ENCODE peak calls at places on chromosomes 1 and 21, in seven cellular contexts. R is hepatocyte; L is mammary epithelial cell; Y is naive thymus-derived CD4-positive, alpha-beta T cell; Q is gastrocnemius medialis; Z is dorsolateral prefrontal cortex; A is left lung. U is an unnamed sample.

GRCh38 chr1:1373493-1374067 is 1.4 kb downstream of the AURKAIP1 start:
- DNase-seq in Z (no peak), Q (no peak), R (no peak), Y (no peak), A (peak; percentile 71), L (no peak), U (no peak)

GRCh38 chr21:45040114-45040715 is 34.2 kb upstream of the ADARB1 start:
- DNase-seq in L (no peak), Z (no peak), R (no peak), Q (no peak), A (no peak), Y (no peak), U (no peak)

GRCh38 chr1:226447932-226448670 is 40.2 kb upstream of the PARP1 start:
- DNase-seq in L (peak; percentile 62), Z (no peak), A (no peak), Y (no peak), Q (no peak), R (no peak), U (no peak)

GRCh38 chr1:167057297-167057688 is 32.9 kb downstream of the GPA33 start:
- DNase-seq in R (peak; percentile 65), Z (peak; percentile 71), Q (no peak), L (peak; percentile 42), Y (peak; percentile 4), A (no peak), U (peak; percentile 19)

GRCh38 chr1:156063997-156064285 is 3.0 kb downstream of the RAB25 start:
- DNase-seq in R (peak; percentile 40), A (no peak), Z (no peak), Y (no peak), L (no peak), Q (no peak), U (no peak)

GRCh38 chr1:210214573-210215409 is 17.8 kb upstream of the SERTAD4 start:
- DNase-seq in Q (no peak), R (no peak), Z (no peak), Y (no peak), A (no peak), L (no peak), U (no peak)

GRCh38 chr1:230222678-230223077 is 155.6 kb downstream of the GALNT2 start:
- DNase-seq in L (no peak), Z (no peak), A (no peak), Q (no peak), Y (no peak), R (no peak), U (no peak)

GRCh38 chr1:234240680-234241079 is 132.6 kb upstream of the COA6 start:
- DNase-seq in A (no peak), Q (no peak), Y (no peak), Z (no peak), L (peak; percentile 52), R (no peak), U (no peak)

GRCh38 chr1:209584186-209584776 is 767 bp downstream of the CAMK1G start:
- DNase-seq in L (no peak), Z (peak; percentile 54), Q (no peak), Y (no peak), R (no peak), A (no peak), U (no peak)

GRCh38 chr1:244325056-244325764 is 126.5 kb downstream of the ADSS2 start:
- DNase-seq in A (no peak), R (no peak), Y (peak; percentile 5), Q (peak; percentile 16), L (no peak), Z (no peak), U (no peak)

GRCh38 chr1:8394456-8395321 is 76.8 kb downstream of the SLC45A1 start:
- DNase-seq in Q (no peak), A (no peak), R (no peak), L (peak; percentile 81), Z (no peak), Y (no peak), U (no peak)

GRCh38 chr1:112396668-112397025 is 633 bp downstream of the CTTNBP2NL start:
- DNase-seq in Y (no peak), L (no peak), A (no peak), R (peak; percentile 62), Z (no peak), Q (no peak), U (no peak)

GRCh38 chr1:109669246-109669948 is 1.5 kb downstream of the GSTM2 start:
- DNase-seq in Q (no peak), A (no peak), L (no peak), Y (no peak), Z (no peak), R (no peak), U (no peak)

GRCh38 chr21:45358711-45359310 is 46.2 kb upstream of the COL18A1 start:
- DNase-seq in Y (no peak), Z (no peak), R (no peak), A (no peak), L (no peak), Q (no peak), U (no peak)

GRCh38 chr1:81717230-81717629 is 83.5 kb upstream of the ADGRL2 start:
- DNase-seq in A (no peak), Y (no peak), Z (no peak), Q (no peak), L (peak; percentile 57), R (no peak), U (no peak)

GRCh38 chr1:113040041-113040440 is 33.0 kb upstream of the LRIG2 start:
- DNase-seq in Q (no peak), R (no peak), A (no peak), Z (no peak), Y (no peak), L (no peak), U (no peak)

GRCh38 chr21:34745557-34746255 is 76.9 kb downstream of the CLIC6 start:
- DNase-seq in Y (peak; percentile 59), Z (peak; percentile 38), L (peak; percentile 63), R (peak; percentile 88), Q (peak; percentile 48), A (peak; percentile 85), U (peak; percentile 25)

GRCh38 chr1:22828151-22828817 is 117.6 kb downstream of the EPHB2 start:
- DNase-seq in R (no peak), Q (no peak), A (no peak), Y (no peak), L (no peak), Z (no peak), U (no peak)

GRCh38 chr1:178273707-178274410 is 180.0 kb downstream of the RASAL2 start:
- DNase-seq in L (peak; percentile 57), A (no peak), Z (no peak), Q (no peak), R (no peak), Y (no peak), U (no peak)

GRCh38 chr1:117758444-117759316 is 152.8 kb downstream of the TENT5C start:
- DNase-seq in Q (peak; percentile 47), A (peak; percentile 54), L (peak; percentile 68), Y (peak; percentile 66), R (peak; percentile 90), Z (peak; percentile 77), U (no peak)

GRCh38 chr1:37680933-37681332 is 11.4 kb upstream of the CDCA8 start:
- DNase-seq in L (no peak), Q (no peak), R (no peak), Y (no peak), A (no peak), Z (no peak), U (no peak)

GRCh38 chr1:40985875-40986274 is 6.4 kb downstream of the CTPS1 start:
- DNase-seq in Q (no peak), R (no peak), L (no peak), Y (no peak), Z (no peak), A (no peak), U (no peak)

GRCh38 chr1:40982721-40983120 is 3.2 kb downstream of the CTPS1 start:
- DNase-seq in R (no peak), Y (no peak), L (no peak), Z (no peak), Q (no peak), A (no peak), U (no peak)

GRCh38 chr1:40983286-40983685 is 3.8 kb downstream of the CTPS1 start:
- DNase-seq in L (no peak), R (no peak), Y (no peak), A (no peak), Q (no peak), Z (no peak), U (no peak)

GRCh38 chr1:40984531-40984930 is 5.0 kb downstream of the CTPS1 start:
- DNase-seq in Z (no peak), R (no peak), L (no peak), Q (no peak), A (no peak), Y (no peak), U (no peak)

GRCh38 chr1:40984066-40984465 is 4.6 kb downstream of the CTPS1 start:
- DNase-seq in L (peak; percentile 26), R (no peak), Z (no peak), Y (no peak), Q (no peak), A (no peak), U (no peak)
- H3K27ac ChIP-seq in L (no peak overlapping the region), R (no peak overlapping the region), Z (no peak overlapping the region), Y (no peak overlapping the region), Q (no peak overlapping the region), A (no peak overlapping the region), U (no peak overlapping the region)

GRCh38 chr1:65525297-65526048 is 105.0 kb downstream of the LEPR start:
- DNase-seq in A (peak; percentile 80), Q (no peak), Y (no peak), L (no peak), Z (no peak), R (peak; percentile 20), U (no peak)
- H3K27ac ChIP-seq in A (peak overlapping the region; percentile 2), Q (peak overlapping the region; percentile 56), Y (no peak overlapping the region), L (no peak overlapping the region), Z (no peak overlapping the region), R (no peak overlapping the region), U (no peak overlapping the region)

GRCh38 chr1:6414881-6415280 is 4.8 kb downstream of the HES2 start:
- DNase-seq in Y (no peak), Z (no peak), Q (no peak), L (no peak), A (no peak), R (no peak), U (no peak)
- H3K27ac ChIP-seq in Y (no peak overlapping the region), Z (no peak overlapping the region), Q (no peak overlapping the region), L (peak overlapping the region; percentile 96), A (no peak overlapping the region), R (peak overlapping the region; percentile 42), U (no peak overlapping the region)

GRCh38 chr1:206816390-206817287 is 44.3 kb upstream of the IL10 start:
- DNase-seq in Y (peak; percentile 62), Z (no peak), L (no peak), R (peak; percentile 27), Q (no peak), A (no peak), U (no peak)
- H3K27ac ChIP-seq in Y (peak overlapping the region; percentile 47), Z (no peak overlapping the region), L (no peak overlapping the region), R (peak overlapping the region; percentile 52), Q (no peak overlapping the region), A (no peak overlapping the region), U (no peak overlapping the region)